ENCODE peak calls at places on chromosome X, in eight cellular contexts. I, K, H, Q, Y, F, V and P are unnamed samples.

GRCh38 chrX:30930679-30931078 is 41.6 kb upstream of the TAB3 start:
- DNase-seq in V (no peak), F (no peak), Y (no peak), I (no peak), H (no peak), K (no peak), Q (no peak), P (no peak)

GRCh38 chrX:134544614-134545255 is 84.8 kb downstream of the HPRT1 start:
- DNase-seq in K (peak; percentile 44), Y (no peak), H (no peak), F (no peak), V (no peak), I (peak; percentile 53), Q (no peak), P (no peak)

GRCh38 chrX:108312938-108313337 is 125.3 kb downstream of the COL4A6 start:
- DNase-seq in K (no peak), H (peak; percentile 91), Q (peak; percentile 88), I (peak; percentile 48), V (peak; percentile 62), Y (no peak), F (no peak), P (peak; percentile 7)

GRCh38 chrX:123610915-123611314 is 121.9 kb downstream of the THOC2 start:
- DNase-seq in K (no peak), Q (no peak), H (no peak), F (no peak), V (no peak), Y (no peak), I (no peak), P (no peak)

GRCh38 chrX:31397119-31397518 is 325.3 kb upstream of the FTHL17 start:
- DNase-seq in H (no peak), F (no peak), I (no peak), V (no peak), Y (no peak), Q (peak; percentile 46), K (no peak), P (no peak)

GRCh38 chrX:47611926-47612325 is 7.7 kb downstream of the SYN1 start:
- DNase-seq in Y (no peak), Q (no peak), H (no peak), K (no peak), V (no peak), I (no peak), F (no peak), P (no peak)

GRCh38 chrX:24241822-24242648 is 71.8 kb downstream of the SUPT20HL2 start:
- DNase-seq in K (no peak), V (peak; percentile 35), F (no peak), H (peak; percentile 47), Y (no peak), I (peak; percentile 10), Q (peak; percentile 25), P (peak; percentile 6)

GRCh38 chrX:134235236-134235635 is 1.7 kb upstream of the CCDC160 start:
- DNase-seq in Q (no peak), K (no peak), H (no peak), V (no peak), F (no peak), I (no peak), Y (no peak), P (no peak)

GRCh38 chrX:106246511-106246910 is 78.4 kb downstream of the PWWP3B start:
- DNase-seq in V (no peak), F (no peak), I (no peak), H (no peak), Q (peak; percentile 69), Y (no peak), K (no peak), P (no peak)

GRCh38 chrX:22025751-22026150 is 6.4 kb upstream of the PHEX start:
- DNase-seq in V (no peak), I (no peak), Q (no peak), H (no peak), K (no peak), F (no peak), Y (no peak), P (no peak)

GRCh38 chrX:9670136-9670905 is 95.3 kb downstream of the GPR143 start:
- DNase-seq in Q (no peak), I (no peak), V (no peak), K (no peak), Y (no peak), F (no peak), H (no peak), P (no peak)

GRCh38 chrX:150143721-150144440 is 205.6 kb upstream of the EOLA2 start:
- DNase-seq in Q (no peak), H (no peak), I (no peak), K (no peak), V (no peak), F (no peak), Y (no peak), P (no peak)

GRCh38 chrX:76148753-76149152 is 24.1 kb upstream of the PBDC1 start:
- DNase-seq in H (peak; percentile 46), I (peak; percentile 20), F (peak; percentile 15), Y (no peak), V (no peak), K (peak; percentile 41), Q (peak; percentile 17), P (peak; percentile 15)

GRCh38 chrX:42920752-42921151 is 142.8 kb upstream of the PPP1R2C start:
- DNase-seq in F (no peak), H (no peak), V (no peak), Y (no peak), Q (peak; percentile 89), I (no peak), K (no peak), P (no peak)

GRCh38 chrX:55057691-55058249 is 17.1 kb upstream of the PAGE2B start:
- DNase-seq in Q (peak; percentile 29), H (peak; percentile 22), K (no peak), F (peak; percentile 5), Y (no peak), I (peak; percentile 22), V (peak; percentile 21), P (peak; percentile 40)

GRCh38 chrX:119502727-119503483 is 34.7 kb downstream of the SLC25A5 start:
- DNase-seq in Q (peak; percentile 74), F (no peak), Y (peak; percentile 57), H (peak; percentile 88), K (no peak), V (no peak), I (no peak), P (no peak)